ENCODE peak calls at places on chromosome 22, in four cellular contexts. Y is astrocyte of the spinal cord, N is colonic mucosa, Z is thyroid gland. U is an unnamed sample.

GRCh38 chr22:36048911-36049677 is 20.5 kb upstream of the RBFOX2 start:
- DNase-seq in N (no peak), Y (no peak), Z (no peak), U (peak)

GRCh38 chr22:32354360-32355351 is 3.0 kb upstream of the RFPL3 start:
- DNase-seq in Z (no peak), Y (peak), N (no peak), U (peak)

GRCh38 chr22:31118046-31118820 is 4.5 kb upstream of the INPP5J start:
- DNase-seq in Y (no peak), N (no peak), Z (peak), U (no peak)

GRCh38 chr22:31148516-31148915 is 8.2 kb upstream of the PLA2G3 start:
- DNase-seq in N (no peak), Y (peak), Z (peak), U (peak)

GRCh38 chr22:19770349-19771220 is 10.0 kb downstream of the TBX1 start:
- DNase-seq in Y (no peak), Z (no peak), N (no peak), U (no peak)

GRCh38 chr22:20025401-20026203 is 4.7 kb downstream of the TANGO2 start:
- DNase-seq in Y (no peak), N (no peak), Z (no peak), U (no peak)

GRCh38 chr22:23180301-23180892 is at the start of gene BCR:
- DNase-seq in N (peak), Z (peak), Y (peak), U (peak)

GRCh38 chr22:25447067-25447688 is 117.3 kb upstream of the GRK3 start:
- DNase-seq in Z (peak), Y (no peak), N (no peak), U (no peak)

GRCh38 chr22:21043856-21044535 is 1.8 kb upstream of the LRRC74B start:
- DNase-seq in N (no peak), Z (no peak), Y (no peak), U (no peak)

GRCh38 chr22:20021196-20022181 is 579 bp downstream of the TANGO2 start:
- DNase-seq in Y (peak), N (peak), Z (peak), U (no peak)

GRCh38 chr22:19816372-19817119 is 38.1 kb downstream of the GNB1L start:
- DNase-seq in N (no peak), Z (no peak), Y (no peak), U (no peak)

GRCh38 chr22:32313532-32313931 is 44.1 kb upstream of the RFPL3 start:
- DNase-seq in Y (no peak), N (no peak), Z (no peak), U (no peak)

GRCh38 chr22:30074994-30075393 is 5.3 kb upstream of the HORMAD2 start:
- DNase-seq in Y (no peak), N (no peak), Z (no peak), U (no peak)

GRCh38 chr22:17634696-17635095 is 3.9 kb upstream of the BCL2L13 start:
- DNase-seq in Z (no peak), Y (no peak), N (no peak), U (no peak)

GRCh38 chr22:19722175-19722914 is 994 bp upstream of the GP1BB start:
- DNase-seq in Y (no peak), Z (no peak), N (no peak), U (no peak)

GRCh38 chr22:30574095-30574981 is at the start of gene GAL3ST1:
- DNase-seq in N (peak), Y (no peak), Z (no peak), U (no peak)

GRCh38 chr22:46537946-46538815 is 761 bp upstream of the CELSR1 start:
- DNase-seq in Y (peak), N (no peak), Z (peak), U (peak)

GRCh38 chr22:35551549-35552177 is 11.0 kb downstream of the RASD2 start:
- DNase-seq in Y (no peak), Z (no peak), N (no peak), U (no peak)

GRCh38 chr22:21599053-21599893 is 30.5 kb downstream of the YDJC start:
- DNase-seq in N (no peak), Y (no peak), Z (no peak), U (no peak)

GRCh38 chr22:23233746-23234408 is 53.6 kb downstream of the BCR start:
- DNase-seq in N (no peak), Y (peak), Z (peak), U (peak)

GRCh38 chr22:31248138-31248745 is 36.1 kb downstream of the LIMK2 start:
- DNase-seq in N (peak), Z (peak), Y (peak), U (peak)

GRCh38 chr22:25169278-25170031 is 30.2 kb upstream of the CRYBB3 start:
- DNase-seq in N (no peak), Y (no peak), Z (peak), U (no peak)

GRCh38 chr22:22072169-22072836 is 89.7 kb upstream of the TOP3B start:
- DNase-seq in N (no peak), Y (no peak), Z (no peak), U (no peak)

GRCh38 chr22:22820626-22821025 is 67.0 kb upstream of the IGLL5 start:
- DNase-seq in N (no peak), Y (no peak), Z (no peak), U (no peak)

GRCh38 chr22:22789922-22790845 is 97.4 kb upstream of the IGLL5 start:
- DNase-seq in Y (no peak), N (no peak), Z (no peak), U (no peak)

GRCh38 chr22:18990355-18991137 is 54.5 kb upstream of the PRODH start:
- DNase-seq in Y (no peak), N (no peak), Z (no peak), U (no peak)

GRCh38 chr22:27583930-27584329 is 217.6 kb downstream of the MN1 start:
- DNase-seq in Z (peak), N (no peak), Y (no peak), U (no peak)

GRCh38 chr22:46864314-46865051 is 102.0 kb downstream of the TBC1D22A start:
- DNase-seq in Z (no peak), N (peak), Y (no peak), U (no peak)

GRCh38 chr22:50672041-50672440 is 582 bp upstream of the SHANK3 start:
- DNase-seq in N (no peak), Y (no peak), Z (no peak), U (no peak)

GRCh38 chr22:23574371-23574811 is 5.7 kb downstream of the IGLL1 start:
- DNase-seq in Y (no peak), Z (no peak), N (no peak), U (no peak)

GRCh38 chr22:24595228-24595627 is 2.4 kb upstream of the LRRC75B start:
- DNase-seq in Z (no peak), N (no peak), Y (no peak), U (no peak)

GRCh38 chr22:44037519-44038370 is 13.6 kb downstream of the PARVB start:
- DNase-seq in Y (peak), N (no peak), Z (no peak), U (peak)

GRCh38 chr22:34808618-34809017 is 257.3 kb upstream of the ISX start:
- DNase-seq in N (no peak), Z (no peak), Y (no peak), U (no peak)

GRCh38 chr22:26852176-26852575 is 194.8 kb downstream of the MIAT start:
- DNase-seq in N (no peak), Z (no peak), Y (no peak), U (no peak)

GRCh38 chr22:31969789-31970489 is 25.6 kb downstream of the YWHAH start:
- DNase-seq in Y (peak), Z (peak), N (peak), U (peak)

GRCh38 chr22:36002861-36003260 is 25.8 kb downstream of the RBFOX2 start:
- DNase-seq in Y (no peak), Z (no peak), N (no peak), U (no peak)

GRCh38 chr22:35735622-35736021 is 17.9 kb downstream of the APOL5 start:
- DNase-seq in Z (no peak), N (no peak), Y (no peak), U (no peak)

GRCh38 chr22:25475554-25476022 is 88.9 kb upstream of the GRK3 start:
- DNase-seq in Y (peak), N (no peak), Z (peak), U (peak)

GRCh38 chr22:19887251-19887985 is 32.7 kb upstream of the GNB1L start:
- DNase-seq in Z (no peak), N (no peak), Y (no peak), U (no peak)

DNA sequence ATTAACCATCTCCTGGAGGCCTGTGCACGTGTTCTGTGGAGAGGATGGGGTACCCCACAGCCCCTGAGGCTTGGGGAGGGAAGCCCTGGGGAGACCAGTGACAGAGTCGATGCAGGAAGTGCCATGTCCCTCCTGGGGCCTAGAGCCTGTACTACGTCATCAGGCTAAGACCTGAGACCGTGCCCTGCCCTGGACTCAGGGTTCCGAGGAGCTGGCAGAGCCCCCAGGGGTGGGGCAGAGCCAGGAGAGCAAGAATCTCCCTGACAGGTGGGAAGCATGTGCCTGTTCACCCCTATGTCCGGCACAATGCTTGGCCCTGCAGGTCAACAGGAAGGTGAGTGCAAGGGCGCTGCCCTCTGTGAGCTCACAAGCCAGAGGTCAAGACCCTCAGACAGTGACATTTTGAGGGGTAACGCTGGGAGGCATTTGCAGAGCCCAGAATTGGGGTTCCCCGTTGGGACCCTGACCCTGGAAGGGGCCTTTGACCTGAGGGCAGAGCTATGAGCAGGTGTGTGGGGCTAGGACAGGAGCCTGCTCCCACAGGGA is 781.6 kb downstream of the BRD1 start:
- DNase-seq in Y (no peak), Z (no peak), N (no peak), U (no peak)
- H3K4me3 ChIP-seq in Y (no peak), Z (no peak), N (no peak), U (no peak)

GRCh38 chr22:37472418-37473006 is 13.7 kb downstream of the MFNG start:
- DNase-seq in N (peak), Y (no peak), Z (no peak), U (peak)
- TF ChIP-seq CTCF in N (peak), Y (peak), Z (no peak), U (peak)

DNA sequence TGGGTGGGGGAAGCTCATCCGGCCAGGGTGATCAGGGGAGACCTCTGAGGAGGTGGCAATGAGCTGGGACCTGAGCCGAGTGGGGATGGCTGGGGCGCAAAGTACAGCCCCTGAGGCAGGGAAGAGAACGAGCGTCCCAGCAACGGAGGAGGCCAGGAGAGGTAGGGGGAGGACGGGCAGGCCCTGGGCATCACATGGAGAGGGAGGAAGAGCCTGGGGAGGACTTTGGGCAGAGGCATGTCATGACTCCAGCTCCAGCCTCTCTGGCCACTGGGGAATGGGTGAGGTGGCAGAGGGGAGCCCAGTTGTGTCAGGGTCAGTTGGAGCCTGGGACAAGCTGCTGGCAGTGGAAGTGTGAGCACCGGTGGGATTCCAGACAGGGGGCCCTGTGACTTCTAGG is 11.5 kb downstream of the PMM1 start:
- DNase-seq in Z (no peak), Y (no peak), N (no peak), U (no peak)
- H3K4me3 ChIP-seq in Z (no peak), Y (no peak), N (no peak), U (no peak)

GRCh38 chr22:28905433-28905832 is 22.1 kb downstream of the ZNRF3 start:
- DNase-seq in Z (no peak), N (no peak), Y (no peak), U (no peak)
- TF ChIP-seq CTCF in Z (no peak), N (no peak), Y (no peak), U (no peak)

GRCh38 chr22:37162221-37163095 is 12.7 kb upstream of the IL2RB start:
- DNase-seq in Z (no peak), N (no peak), Y (peak), U (peak)
- H3K4me3 ChIP-seq in Z (no peak), N (no peak), Y (no peak), U (no peak)

DNA sequence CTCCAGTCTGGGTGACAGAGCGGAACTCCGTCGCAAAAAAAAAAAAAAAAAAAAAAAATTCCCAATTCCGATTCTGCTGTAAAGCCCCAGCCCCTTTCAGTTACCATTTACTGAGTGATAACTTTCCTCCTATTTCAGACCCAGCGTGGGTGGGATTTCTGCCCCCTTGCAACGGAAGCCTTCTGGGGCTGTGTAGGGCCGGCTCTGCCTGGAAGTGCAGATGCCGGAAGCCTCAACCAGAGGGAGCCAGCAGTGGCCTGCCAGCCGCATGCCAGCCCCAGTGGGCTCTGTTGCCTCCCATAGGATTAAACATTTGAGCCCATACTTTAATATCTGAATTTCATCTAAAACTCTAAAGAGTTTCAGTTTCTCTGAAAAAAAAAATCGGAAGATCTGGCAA is 60.0 kb upstream of the NUP50 start:
- DNase-seq in Z (no peak), N (no peak), Y (no peak), U (no peak)
- TF ChIP-seq CTCF in Z (no peak), N (no peak), Y (peak), U (peak)

GRCh38 chr22:39535302-39535805 is 2.8 kb upstream of the RPS19BP1 start:
- DNase-seq in N (no peak), Y (no peak), Z (no peak), U (no peak)

GRCh38 chr22:39535831-39536449 is 3.4 kb upstream of the RPS19BP1 start:
- DNase-seq in N (no peak), Z (no peak), Y (no peak), U (no peak)

GRCh38 chr22:39536711-39537110 is 4.2 kb upstream of the RPS19BP1 start:
- DNase-seq in Y (no peak), Z (no peak), N (no peak), U (no peak)

GRCh38 chr22:39534092-39534506 is 1.6 kb upstream of the RPS19BP1 start:
- DNase-seq in Y (no peak), Z (no peak), N (no peak), U (no peak)

GRCh38 chr22:39534591-39535301 is 2.2 kb upstream of the RPS19BP1 start:
- DNase-seq in N (peak), Z (peak), Y (peak), U (peak)
- H3K4me3 ChIP-seq in N (peak), Z (no peak), Y (no peak), U (peak)

U was measured in choroid plexus epithelial cell.